ENCODE peak calls at places on chromosomes 11 and 22, in five cellular contexts. O, S, B, G and H are unnamed samples.

GRCh38 chr11:114154271-114155047 is 94.9 kb downstream of the ZBTB16 start:
- DNase-seq in O (no peak), S (no peak), B (no peak), G (no peak), H (no peak)

GRCh38 chr22:37827056-37827455 is 3.9 kb downstream of the GALR3 start:
- DNase-seq in O (no peak), S (no peak), B (peak; percentile 51), G (no peak), H (no peak)

GRCh38 chr22:16989915-16990314 is 18.1 kb downstream of the GAB4 start:
- DNase-seq in O (no peak), S (no peak), B (no peak), G (no peak), H (peak; percentile 43)

GRCh38 chr11:5865826-5866225 is 8.3 kb upstream of the OR52E8 start:
- DNase-seq in O (no peak), S (no peak), B (no peak), G (no peak), H (no peak)

GRCh38 chr11:60955566-60955965 is 3.6 kb upstream of the SLC15A3 start:
- DNase-seq in O (no peak), S (no peak), B (no peak), G (no peak), H (no peak)

GRCh38 chr11:12771875-12772274 is 97.7 kb downstream of the TEAD1 start:
- DNase-seq in O (no peak), S (no peak), B (no peak), G (no peak), H (no peak)

GRCh38 chr11:33534575-33534974 is 166.1 kb downstream of the C11orf91 start:
- DNase-seq in O (no peak), S (no peak), B (no peak), G (no peak), H (no peak)

GRCh38 chr22:40310081-40310770 is 36.1 kb upstream of the ADSL start:
- DNase-seq in O (no peak), S (no peak), B (no peak), G (no peak), H (no peak)

GRCh38 chr11:32259641-32260081 is 168.8 kb downstream of the RCN1 start:
- DNase-seq in O (no peak), S (peak; percentile 29), B (peak; percentile 31), G (no peak), H (no peak)

GRCh38 chr11:65501530-65502273 is 2.9 kb downstream of the MALAT1 start:
- DNase-seq in O (no peak), S (no peak), B (peak; percentile 65), G (no peak), H (no peak)

GRCh38 chr11:110529043-110529442 is 99.3 kb downstream of the FDX1 start:
- DNase-seq in O (peak; percentile 8), S (no peak), B (no peak), G (no peak), H (no peak)